ENCODE peak calls at places on chromosomes 3 and 15, in nine cellular contexts. R, Y, I, X, U, N, P, B and H are unnamed samples.

GRCh38 chr15:82393671-82394070 is 35.9 kb upstream of the GOLGA6L9 start:
- DNase-seq in R (peak), Y (no peak), I (peak), X (no peak), U (no peak), N (no peak), P (peak), B (peak), H (no peak)

GRCh38 chr15:39140060-39140604 is 440.7 kb upstream of the THBS1 start:
- DNase-seq in R (peak), Y (no peak), I (peak), X (no peak), U (no peak), N (peak), P (peak), B (peak), H (no peak)

GRCh38 chr15:79088426-79089205 is 2.0 kb downstream of the RASGRF1 start:
- DNase-seq in R (no peak), Y (no peak), I (no peak), X (no peak), U (no peak), N (no peak), P (no peak), B (no peak), H (no peak)

GRCh38 chr3:31432897-31433678 is 99.6 kb upstream of the STT3B start:
- DNase-seq in R (no peak), Y (no peak), I (peak), X (no peak), U (no peak), N (no peak), P (peak), B (no peak), H (no peak)

GRCh38 chr3:134445631-134446030 is 40.2 kb downstream of the ANAPC13 start:
- DNase-seq in R (peak), Y (no peak), I (peak), X (peak), U (no peak), N (no peak), P (peak), B (peak), H (no peak)

GRCh38 chr3:158737987-158738615 is 5.8 kb upstream of the RARRES1 start:
- DNase-seq in R (no peak), Y (no peak), I (peak), X (no peak), U (no peak), N (no peak), P (no peak), B (no peak), H (no peak)

GRCh38 chr3:84904819-84905555 is 53.8 kb upstream of the CADM2 start:
- DNase-seq in R (no peak), Y (no peak), I (no peak), X (no peak), U (no peak), N (peak), P (no peak), B (no peak), H (no peak)

GRCh38 chr3:23873941-23874340 is 42.8 kb downstream of the NKIRAS1 start:
- DNase-seq in R (peak), Y (no peak), I (peak), X (no peak), U (no peak), N (no peak), P (peak), B (no peak), H (no peak)

GRCh38 chr3:66661628-66662027 is 160.8 kb upstream of the LRIG1 start:
- DNase-seq in R (no peak), Y (no peak), I (no peak), X (no peak), U (no peak), N (no peak), P (no peak), B (no peak), H (no peak)

GRCh38 chr15:70584838-70585706 is 178.3 kb downstream of the UACA start:
- DNase-seq in R (no peak), Y (no peak), I (peak), X (no peak), U (peak), N (peak), P (no peak), B (no peak), H (no peak)

GRCh38 chr3:67362686-67363085 is 291.7 kb downstream of the SUCLG2 start:
- DNase-seq in R (no peak), Y (no peak), I (peak), X (no peak), U (no peak), N (no peak), P (no peak), B (no peak), H (no peak)

GRCh38 chr15:74869372-74869725 is 3.8 kb downstream of the SCAMP2 start:
- DNase-seq in R (no peak), Y (no peak), I (no peak), X (no peak), U (no peak), N (no peak), P (no peak), B (no peak), H (no peak)

GRCh38 chr3:118473343-118473742 is 561.3 kb downstream of the IGSF11 start:
- DNase-seq in R (no peak), Y (no peak), I (no peak), X (no peak), U (no peak), N (no peak), P (no peak), B (no peak), H (no peak)

GRCh38 chr15:61748529-61748928 is 311.7 kb downstream of the VPS13C start:
- DNase-seq in R (no peak), Y (no peak), I (no peak), X (no peak), U (no peak), N (no peak), P (peak), B (no peak), H (no peak)

GRCh38 chr15:47711654-47712053 is 5.7 kb upstream of the SEMA6D start:
- DNase-seq in R (peak), Y (no peak), I (no peak), X (no peak), U (no peak), N (no peak), P (peak), B (no peak), H (no peak)

GRCh38 chr3:57646723-57647122 is 46.2 kb downstream of the DENND6A start:
- DNase-seq in R (peak), Y (no peak), I (peak), X (no peak), U (no peak), N (no peak), P (peak), B (no peak), H (no peak)

GRCh38 chr3:186790261-186790981 is 7.0 kb downstream of the EIF4A2 start:
- DNase-seq in R (peak), Y (no peak), I (peak), X (no peak), U (no peak), N (no peak), P (peak), B (no peak), H (no peak)

GRCh38 chr15:95875141-95875643 is 455.3 kb upstream of the NR2F2 start:
- DNase-seq in R (peak), Y (no peak), I (peak), X (peak), U (no peak), N (no peak), P (peak), B (no peak), H (no peak)

GRCh38 chr3:46924921-46925584 is 47.5 kb downstream of the PTH1R start:
- DNase-seq in R (no peak), Y (peak), I (no peak), X (no peak), U (no peak), N (no peak), P (no peak), B (no peak), H (peak)

GRCh38 chr3:117989982-117990381 is 1044.7 kb downstream of the IGSF11 start:
- DNase-seq in R (no peak), Y (no peak), I (peak), X (no peak), U (no peak), N (no peak), P (no peak), B (no peak), H (no peak)

GRCh38 chr15:23734856-23735255 is 47.8 kb upstream of the NDN start:
- DNase-seq in R (no peak), Y (no peak), I (no peak), X (no peak), U (no peak), N (no peak), P (no peak), B (no peak), H (no peak)

GRCh38 chr15:63231206-63231605 is 41.8 kb downstream of the RAB8B start:
- DNase-seq in R (no peak), Y (no peak), I (no peak), X (no peak), U (no peak), N (no peak), P (no peak), B (no peak), H (no peak)

GRCh38 chr3:191339313-191339917 is 9.1 kb upstream of the UTS2B start:
- DNase-seq in R (no peak), Y (no peak), I (no peak), X (no peak), U (no peak), N (no peak), P (no peak), B (no peak), H (no peak)

GRCh38 chr3:181493423-181493822 is 218.3 kb upstream of the SOX2 start:
- DNase-seq in R (no peak), Y (no peak), I (peak), X (no peak), U (no peak), N (no peak), P (peak), B (peak), H (no peak)

GRCh38 chr3:72659609-72660008 is 188.6 kb downstream of the SHQ1 start:
- DNase-seq in R (no peak), Y (no peak), I (peak), X (no peak), U (no peak), N (no peak), P (no peak), B (no peak), H (no peak)

GRCh38 chr3:169072494-169072893 is 591.0 kb downstream of the MECOM start:
- DNase-seq in R (peak), Y (no peak), I (peak), X (no peak), U (no peak), N (no peak), P (no peak), B (no peak), H (no peak)

GRCh38 chr15:73935547-73935946 is 9.3 kb downstream of the LOXL1 start:
- DNase-seq in R (peak), Y (peak), I (no peak), X (no peak), U (no peak), N (no peak), P (no peak), B (no peak), H (peak)

GRCh38 chr3:117611242-117611641 is 901.7 kb downstream of the TUSC7 start:
- DNase-seq in R (no peak), Y (no peak), I (no peak), X (no peak), U (no peak), N (no peak), P (no peak), B (no peak), H (no peak)

GRCh38 chr3:160400631-160401150 is 1.2 kb downstream of the SMC4 start:
- DNase-seq in R (peak), Y (peak), I (no peak), X (no peak), U (peak), N (peak), P (no peak), B (no peak), H (no peak)

DNA sequence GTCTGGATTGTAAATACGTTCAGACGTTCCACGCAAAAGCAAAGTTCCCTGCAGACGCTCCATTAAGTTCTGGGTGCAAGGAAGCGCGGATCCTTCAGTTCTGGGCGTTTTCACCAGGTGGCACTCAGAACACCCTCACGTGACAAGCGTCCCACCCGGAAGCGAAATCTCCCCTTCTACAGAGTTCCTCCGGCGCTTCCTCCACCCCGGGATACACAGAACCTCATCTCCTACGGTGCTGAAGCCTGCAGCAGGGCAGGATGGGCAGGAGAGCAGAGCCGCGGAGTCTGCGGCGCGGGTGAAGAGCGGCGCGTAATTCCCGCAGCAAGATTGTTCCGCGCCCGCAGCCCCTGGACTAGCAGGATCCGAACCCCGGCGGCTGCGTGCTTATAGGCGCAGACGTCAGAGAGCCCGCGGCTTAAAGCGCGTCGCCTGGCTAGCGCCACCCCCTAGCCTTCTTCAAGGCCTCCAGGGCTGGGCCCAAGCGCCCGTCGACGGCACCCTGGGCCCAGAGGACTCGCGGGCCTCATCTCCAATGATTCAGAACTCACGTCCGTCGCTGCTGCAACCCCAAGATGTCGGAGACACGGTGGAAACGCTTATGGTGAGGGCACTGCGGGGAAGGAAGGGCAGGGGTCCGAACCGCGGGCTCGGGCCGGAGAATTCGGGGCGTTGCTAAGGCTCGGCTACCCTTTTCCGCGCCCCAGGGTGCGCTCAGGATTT is at the start of gene SLC25A38:
- DNase-seq in R (peak), Y (peak), I (peak), X (peak), U (peak), N (peak), P (peak), B (no peak), H (no peak)
- TF ChIP-seq CTCF in R (peak), Y (peak), I (peak), X (peak), U (no peak), N (no peak), P (peak), B (peak), H (peak)

GRCh38 chr3:62527484-62527883 is 154.1 kb upstream of the FEZF2 start:
- DNase-seq in R (no peak), Y (no peak), I (peak), X (no peak), U (no peak), N (no peak), P (no peak), B (no peak), H (no peak)

GRCh38 chr3:62531981-62532380 is 158.6 kb upstream of the FEZF2 start:
- DNase-seq in R (no peak), Y (no peak), I (no peak), X (no peak), U (no peak), N (no peak), P (no peak), B (no peak), H (no peak)

GRCh38 chr3:62529230-62529629 is 155.9 kb upstream of the FEZF2 start:
- DNase-seq in R (peak), Y (no peak), I (peak), X (no peak), U (no peak), N (peak), P (peak), B (no peak), H (no peak)

GRCh38 chr3:62532796-62533195 is 159.4 kb upstream of the FEZF2 start:
- DNase-seq in R (no peak), Y (no peak), I (no peak), X (no peak), U (no peak), N (no peak), P (no peak), B (no peak), H (no peak)

DNA sequence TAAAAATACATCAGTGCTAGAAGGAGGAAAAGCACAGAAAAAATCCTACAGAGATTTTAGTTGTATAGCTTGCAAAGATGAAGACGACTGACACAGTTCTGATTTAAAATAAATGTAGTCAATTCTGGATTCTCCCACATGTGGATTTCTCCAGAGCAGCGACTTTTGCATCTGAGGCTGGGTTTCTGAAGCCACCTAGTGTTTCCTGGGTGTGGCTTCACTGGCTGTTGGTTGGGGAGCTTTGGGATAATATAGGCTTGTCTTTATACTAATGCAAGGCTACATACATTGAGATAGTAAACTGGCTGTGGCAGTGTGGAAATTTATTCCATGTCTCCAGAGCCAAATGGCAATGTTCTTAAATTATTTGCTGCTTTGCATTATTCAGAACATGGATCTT is 158.1 kb upstream of the FEZF2 start:
- DNase-seq in R (no peak), Y (no peak), I (no peak), X (no peak), U (no peak), N (no peak), P (no peak), B (no peak), H (no peak)
- TF ChIP-seq CTCF in R (no peak), Y (no peak), I (no peak), X (no peak), U (no peak), N (no peak), P (no peak), B (no peak), H (no peak)

GRCh38 chr3:70061111-70061510 is 61.6 kb downstream of the SAMMSON start:
- DNase-seq in R (no peak), Y (no peak), I (peak), X (no peak), U (no peak), N (no peak), P (no peak), B (no peak), H (no peak)

GRCh38 chr3:70064194-70064787 is 64.8 kb downstream of the SAMMSON start:
- DNase-seq in R (peak), Y (no peak), I (peak), X (no peak), U (no peak), N (peak), P (peak), B (no peak), H (no peak)

GRCh38 chr3:70067860-70068479 is 68.4 kb downstream of the SAMMSON start:
- DNase-seq in R (peak), Y (no peak), I (peak), X (no peak), U (no peak), N (no peak), P (peak), B (no peak), H (no peak)

GRCh38 chr3:70069557-70069956 is 70.0 kb downstream of the SAMMSON start:
- DNase-seq in R (no peak), Y (no peak), I (no peak), X (no peak), U (no peak), N (no peak), P (no peak), B (no peak), H (no peak)

GRCh38 chr3:70065666-70066253 is 66.2 kb downstream of the SAMMSON start:
- DNase-seq in R (no peak), Y (no peak), I (no peak), X (no peak), U (no peak), N (peak), P (no peak), B (no peak), H (no peak)
- TF ChIP-seq CTCF in R (peak), Y (no peak), I (no peak), X (no peak), U (no peak), N (no peak), P (no peak), B (no peak), H (peak)

GRCh38 chr3:48765376-48765775 is 48.4 kb upstream of the IP6K2 start:
- DNase-seq in R (peak), Y (no peak), I (peak), X (no peak), U (no peak), N (no peak), P (peak), B (no peak), H (no peak)
- TF ChIP-seq CTCF in R (peak), Y (no peak), I (no peak), X (no peak), U (no peak), N (no peak), P (no peak), B (no peak), H (peak)